ENCODE peak calls at places on chromosomes 13 and 19, in five cellular contexts. O is nephron progenitor cell, E is heart left ventricle, Z is GM12891, J is NCI-H2029. H is an unnamed sample.

GRCh38 chr13:91381371-91381770 is 17.1 kb upstream of the GPC5 start:
- DNase-seq in O (no peak), E (no peak), Z (no peak), J (no peak), H (no peak)

GRCh38 chr19:12603714-12604113 is 6.9 kb downstream of the ZNF490 start:
- DNase-seq in O (no peak), E (no peak), Z (peak; percentile 41), J (no peak), H (no peak)

GRCh38 chr13:79541426-79542049 is 60.6 kb downstream of the NDFIP2 start:
- DNase-seq in O (peak; percentile 15), E (no peak), Z (no peak), J (peak; percentile 5), H (peak; percentile 58)

GRCh38 chr19:36330226-36330625 is 48.8 kb downstream of the ZFP14 start:
- DNase-seq in O (no peak), E (no peak), Z (no peak), J (no peak), H (no peak)

GRCh38 chr19:11806354-11807098 is 7.5 kb upstream of the ZNF440 start:
- DNase-seq in O (no peak), E (no peak), Z (no peak), J (no peak), H (no peak)

GRCh38 chr19:46009530-46010510 is 13.0 kb downstream of the PGLYRP1 start:
- DNase-seq in O (peak; percentile 82), E (peak; percentile 80), Z (peak; percentile 60), J (peak; percentile 47), H (peak; percentile 44)

GRCh38 chr19:4390862-4391693 is 9.3 kb downstream of the SH3GL1 start:
- DNase-seq in O (no peak), E (peak; percentile 27), Z (no peak), J (no peak), H (no peak)

GRCh38 chr19:1587872-1588271 is 4.8 kb downstream of the MBD3 start:
- DNase-seq in O (no peak), E (no peak), Z (no peak), J (no peak), H (no peak)

GRCh38 chr13:108961542-108962125 is 332.2 kb downstream of the MYO16 start:
- DNase-seq in O (peak; percentile 28), E (no peak), Z (peak; percentile 7), J (peak; percentile 75), H (peak; percentile 76)

GRCh38 chr19:3057275-3057714 is 5.0 kb downstream of the TLE5 start:
- DNase-seq in O (peak; percentile 54), E (peak; percentile 93), Z (no peak), J (peak; percentile 90), H (no peak)

GRCh38 chr13:44474122-44474910 is 100.7 kb downstream of the SERP2 start:
- DNase-seq in O (no peak), E (no peak), Z (no peak), J (no peak), H (peak; percentile 49)

GRCh38 chr13:21243045-21243842 is 66.8 kb downstream of the MRPL57 start:
- DNase-seq in O (no peak), E (no peak), Z (no peak), J (no peak), H (no peak)

GRCh38 chr19:2255982-2256685 is at the start of gene JSRP1:
- DNase-seq in O (no peak), E (no peak), Z (no peak), J (peak; percentile 61), H (no peak)

GRCh38 chr19:47786566-47786965 is 8.1 kb downstream of the SELENOW start:
- DNase-seq in O (no peak), E (no peak), Z (no peak), J (no peak), H (no peak)

GRCh38 chr19:14517840-14518505 is at the start of gene DNAJB1:
- DNase-seq in O (peak; percentile 72), E (peak; percentile 93), Z (peak; percentile 92), J (peak; percentile 43), H (peak; percentile 74)

GRCh38 chr19:39540333-39540673 is 342 bp upstream of the EID2 start:
- DNase-seq in O (no peak), E (no peak), Z (no peak), J (no peak), H (no peak)

GRCh38 chr13:113483504-113484287 is 6.8 kb downstream of the DCUN1D2 start:
- DNase-seq in O (no peak), E (peak; percentile 71), Z (no peak), J (no peak), H (no peak)

GRCh38 chr19:41930322-41930722 is 2.1 kb upstream of the ERFL start:
- DNase-seq in O (no peak), E (no peak), Z (no peak), J (no peak), H (no peak)

GRCh38 chr19:34732548-34733255 is 1.3 kb upstream of the ZNF181 start:
- DNase-seq in O (no peak), E (no peak), Z (no peak), J (peak; percentile 12), H (no peak)

GRCh38 chr19:12994701-12995595 is at the start of gene NFIX:
- DNase-seq in O (peak; percentile 78), E (peak; percentile 83), Z (peak; percentile 71), J (no peak), H (peak; percentile 55)

H was measured in LoVo.